ENCODE peak calls at places on chromosomes 12 and 14, in four cellular contexts. T is GM12878, S is K562, O is H1. Q is an unnamed sample.

GRCh38 chr14:95398630-95399547 is 79.2 kb upstream of the CLMN start:
- DNase-seq in O (no peak), T (no peak), S (no peak), Q (no peak)

GRCh38 chr12:119115296-119115905 is 63.3 kb upstream of the HSPB8 start:
- DNase-seq in S (peak; percentile 62), O (peak; percentile 86), T (no peak), Q (peak; percentile 31)

GRCh38 chr14:34174973-34175372 is 224.1 kb upstream of the EGLN3 start:
- DNase-seq in O (no peak), T (no peak), S (no peak), Q (no peak)

GRCh38 chr12:69265205-69265604 is 25.8 kb downstream of the CPSF6 start:
- DNase-seq in O (no peak), T (no peak), S (no peak), Q (no peak)

GRCh38 chr14:99300190-99300589 is 28.2 kb upstream of the BCL11B start:
- DNase-seq in T (no peak), S (no peak), O (peak; percentile 41), Q (no peak)

GRCh38 chr12:96434107-96434506 is 33.9 kb upstream of the CDK17 start:
- DNase-seq in S (no peak), O (no peak), T (no peak), Q (peak; percentile 100)

GRCh38 chr12:53334822-53335221 is 1.3 kb downstream of the SP7 start:
- DNase-seq in S (no peak), O (no peak), T (no peak), Q (no peak)

GRCh38 chr12:114743289-114743688 is 59.3 kb upstream of the TBX3 start:
- DNase-seq in O (no peak), T (no peak), S (no peak), Q (no peak)

GRCh38 chr12:22525426-22525825 is 18.9 kb downstream of the C2CD5 start:
- DNase-seq in O (no peak), T (no peak), S (no peak), Q (peak; percentile 50)

GRCh38 chr14:70472253-70473159 is 20.5 kb downstream of the ADAM21 start:
- DNase-seq in O (no peak), T (peak; percentile 20), S (no peak), Q (no peak)

GRCh38 chr14:60724080-60724618 is at the start of gene SIX4:
- DNase-seq in O (peak; percentile 77), T (no peak), S (peak; percentile 83), Q (peak; percentile 92)

GRCh38 chr12:82968644-82969339 is 282.1 kb downstream of the TMTC2 start:
- DNase-seq in S (no peak), T (no peak), O (no peak), Q (no peak)

GRCh38 chr12:118330421-118331018 is 42.2 kb downstream of the TAOK3 start:
- DNase-seq in T (no peak), O (no peak), S (peak; percentile 81), Q (peak; percentile 89)

GRCh38 chr14:31441273-31442110 is 15.8 kb downstream of the DTD2 start:
- DNase-seq in S (no peak), O (no peak), T (no peak), Q (peak; percentile 72)

GRCh38 chr12:4891866-4892265 is 17.8 kb upstream of the KCNA1 start:
- DNase-seq in O (no peak), T (no peak), S (no peak), Q (no peak)

DNA sequence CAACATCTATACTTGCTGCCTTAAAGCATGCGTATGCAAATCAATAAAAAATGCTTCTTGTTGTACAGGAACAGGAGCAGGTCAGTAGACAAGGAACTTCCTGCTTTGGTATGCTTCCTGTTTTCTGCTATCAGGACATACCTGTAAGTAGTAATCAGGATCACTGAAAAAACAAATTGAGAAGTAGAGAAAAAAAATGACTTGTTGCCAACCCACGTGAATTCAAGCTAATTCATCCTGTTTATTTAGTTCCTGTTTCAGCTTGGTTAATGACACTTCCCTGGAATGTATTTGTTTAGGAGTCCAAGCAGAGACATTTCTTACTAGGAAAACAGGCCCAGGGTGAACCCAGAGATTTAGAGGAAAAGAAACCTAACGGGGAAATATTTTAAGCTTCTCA is 124.3 kb downstream of the PAWR start:
- DNase-seq in T (no peak), S (no peak), O (no peak), Q (peak; percentile 24)
- TF ChIP-seq POLR2A in T (no peak), S (no peak), O (no peak), Q (no peak)

GRCh38 chr12:14716848-14717444 is 20.5 kb upstream of the GUCY2C start:
- DNase-seq in S (peak; percentile 18), T (no peak), O (no peak), Q (peak; percentile 37)
- TF ChIP-seq RFX5 in S (no peak), T (no peak), O (no peak), Q (no peak)

GRCh38 chr14:24368215-24368561 is 204 bp downstream of the NFATC4 start:
- DNase-seq in T (no peak), S (no peak), O (peak; percentile 78), Q (no peak)

GRCh38 chr14:24367506-24368214 is at the start of gene NFATC4:
- DNase-seq in S (peak; percentile 76), O (peak; percentile 88), T (no peak), Q (peak; percentile 96)

GRCh38 chr14:24369907-24370687 is 2.1 kb downstream of the NFATC4 start:
- DNase-seq in O (no peak), T (no peak), S (no peak), Q (no peak)

GRCh38 chr14:24369463-24369862 is 1.5 kb downstream of the NFATC4 start:
- DNase-seq in T (no peak), S (no peak), O (no peak), Q (no peak)

DNA sequence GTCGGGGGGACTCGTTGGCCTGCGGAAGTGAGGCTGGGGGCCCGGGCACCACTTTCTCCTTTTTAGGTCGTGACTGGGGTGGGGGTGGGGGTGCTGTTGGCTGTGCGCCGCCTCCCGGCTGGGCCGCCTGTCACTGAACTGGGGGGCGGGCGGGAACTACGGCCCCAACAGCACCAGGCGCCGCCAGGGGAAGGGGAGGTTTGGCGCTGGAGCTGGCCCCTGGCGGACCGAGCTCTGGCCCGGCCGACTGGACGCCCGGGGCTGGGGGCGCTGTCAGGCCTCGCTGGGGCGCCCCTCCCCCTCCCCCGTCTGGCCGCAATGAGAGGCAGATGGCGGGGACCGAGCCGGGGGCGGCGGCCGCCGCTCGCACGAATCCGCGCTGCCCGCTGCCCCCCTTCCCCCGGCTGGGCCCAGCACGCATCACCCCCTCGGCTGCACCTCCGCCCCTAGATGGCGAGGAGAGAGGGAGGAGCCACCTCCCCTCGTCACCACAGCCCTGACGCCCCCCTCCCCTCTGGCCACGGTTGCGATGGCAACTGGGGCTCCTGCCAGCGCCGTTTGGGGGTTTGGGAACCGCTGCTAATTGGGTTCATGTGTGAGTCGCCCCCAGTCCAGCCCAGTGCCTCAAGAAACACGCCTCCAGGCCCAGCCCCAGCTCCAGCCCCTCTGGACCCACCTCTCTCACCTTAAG is 723 bp downstream of the NFATC4 start:
- DNase-seq in O (peak; percentile 83), S (peak; percentile 42), T (no peak), Q (peak; percentile 74)
- TF ChIP-seq CHD1 in O (no peak), S (no peak), T (no peak), Q (no peak)

GRCh38 chr12:46358325-46358700 is 14.3 kb downstream of the SLC38A2 start:
- DNase-seq in T (no peak), O (no peak), S (no peak), Q (no peak)

GRCh38 chr12:46356655-46357437 is 15.7 kb downstream of the SLC38A2 start:
- DNase-seq in S (no peak), T (no peak), O (no peak), Q (no peak)

GRCh38 chr12:46358791-46359666 is 13.5 kb downstream of the SLC38A2 start:
- DNase-seq in T (no peak), O (no peak), S (no peak), Q (no peak)

GRCh38 chr12:46359667-46360280 is 12.8 kb downstream of the SLC38A2 start:
- DNase-seq in S (no peak), T (no peak), O (no peak), Q (no peak)

DNA sequence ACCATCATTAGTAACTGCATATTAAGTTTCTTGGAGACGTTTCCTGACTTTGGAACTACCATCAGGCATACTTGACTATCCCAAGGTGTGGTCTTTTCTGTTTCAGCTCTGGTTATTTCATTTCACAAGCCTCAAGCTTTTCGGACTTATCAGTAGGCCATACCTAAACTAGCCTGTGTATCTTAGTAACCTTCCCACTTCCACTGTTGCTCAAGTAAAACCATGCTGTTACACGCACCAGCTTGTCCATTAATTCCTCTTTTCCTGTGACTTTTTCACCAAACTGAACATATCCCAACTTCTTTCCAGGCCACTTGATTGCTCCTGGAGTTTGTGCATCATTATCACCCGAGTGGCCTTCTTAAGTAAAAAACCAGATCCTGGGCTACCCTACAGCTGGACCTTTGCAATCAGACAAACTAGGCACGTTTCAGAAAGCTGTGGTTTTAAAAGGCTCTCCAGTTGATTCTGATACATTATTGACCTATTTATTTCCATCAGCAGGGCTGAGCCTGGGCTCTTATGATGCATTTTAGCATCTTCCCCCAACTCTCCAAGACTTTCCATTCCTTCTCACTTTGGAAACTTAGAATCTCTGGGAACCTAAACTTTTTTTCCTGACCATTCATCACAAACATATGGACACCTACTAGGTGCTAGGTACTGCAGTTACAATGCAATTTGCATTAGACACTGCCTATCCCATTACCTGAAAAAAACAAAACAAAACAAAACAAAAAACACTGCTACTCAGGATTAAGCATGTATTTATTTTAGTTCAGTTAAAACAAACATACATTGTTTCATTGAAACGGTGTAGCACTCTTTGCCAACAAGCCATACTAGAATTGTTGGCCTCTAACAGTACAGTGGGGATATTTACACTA is 14.9 kb downstream of the SLC38A2 start:
- DNase-seq in O (no peak), S (no peak), T (no peak), Q (peak; percentile 93)
- TF ChIP-seq POLR2A in O (peak; percentile 83), S (peak; percentile 76), T (peak; percentile 56), Q (peak; percentile 78)

GRCh38 chr14:104376202-104377140 is 203.1 kb upstream of the C14orf180 start:
- DNase-seq in T (no peak), O (no peak), S (no peak), Q (no peak)
- TF ChIP-seq RFX5 in T (no peak), O (no peak), S (no peak), Q (no peak)

GRCh38 chr12:116476227-116476852 is 82.8 kb upstream of the MAP1LC3B2 start:
- DNase-seq in O (no peak), S (no peak), T (no peak), Q (peak; percentile 28)

GRCh38 chr12:116480210-116480818 is 78.9 kb upstream of the MAP1LC3B2 start:
- DNase-seq in T (no peak), O (no peak), S (no peak), Q (no peak)

GRCh38 chr12:116481726-116482125 is 77.5 kb upstream of the MAP1LC3B2 start:
- DNase-seq in T (no peak), O (no peak), S (no peak), Q (no peak)

GRCh38 chr12:116474899-116475298 is 84.3 kb upstream of the MAP1LC3B2 start:
- DNase-seq in S (no peak), O (no peak), T (no peak), Q (no peak)

DNA sequence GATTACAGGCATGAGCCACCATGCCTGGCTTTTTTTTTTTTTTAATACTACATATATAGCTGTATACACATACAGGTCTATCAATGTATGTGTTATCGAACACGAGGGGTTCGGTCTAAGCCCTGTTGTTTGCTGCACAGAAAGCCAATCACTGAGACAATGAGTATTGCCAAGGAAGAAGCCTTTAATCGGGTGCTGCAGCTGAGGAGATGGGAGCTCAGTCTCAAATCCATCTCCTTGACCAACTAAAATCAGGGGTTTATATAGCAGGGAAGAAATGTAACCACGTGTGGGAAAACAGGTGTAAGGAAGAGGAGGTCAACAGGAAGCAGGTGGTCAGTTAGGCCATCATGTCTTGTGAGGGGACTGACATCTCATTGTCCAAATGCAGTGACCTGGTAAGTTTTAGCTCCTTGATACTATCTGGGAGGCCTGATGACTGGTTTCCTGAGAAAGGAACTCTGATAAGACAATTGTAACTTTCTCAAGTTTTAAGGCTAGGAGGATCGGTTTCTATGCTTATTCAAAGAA is 80.9 kb upstream of the MAP1LC3B2 start:
- DNase-seq in T (no peak), O (no peak), S (no peak), Q (no peak)
- TF ChIP-seq CHD1 in T (no peak), O (no peak), S (no peak), Q (no peak)

GRCh38 chr12:113016796-113017195 is 38.5 kb downstream of the OAS2 start:
- DNase-seq in O (no peak), S (no peak), T (no peak), Q (no peak)
- TF ChIP-seq POLR2A in O (no peak), S (no peak), T (no peak), Q (no peak)

Q was measured in IMR-90.